ENCODE peak calls at places on chromosomes 5 and 9, in eight cellular contexts. R, Y, Q, L, N, B, C and U are unnamed samples.

GRCh38 chr9:20111173-20111843 is 322.5 kb upstream of the SLC24A2 start:
- DNase-seq in L (no peak), C (no peak), Q (no peak), N (no peak), R (no peak), B (no peak), Y (no peak), U (no peak)

GRCh38 chr9:10612649-10613398 is at the start of gene PTPRD:
- DNase-seq in B (no peak), N (peak; percentile 23), R (no peak), Q (peak; percentile 73), Y (no peak), C (no peak), L (peak; percentile 46), U (no peak)

GRCh38 chr5:150464554-150465012 is 15.0 kb upstream of the RPS14 start:
- DNase-seq in N (no peak), C (peak; percentile 69), R (no peak), Q (no peak), L (peak; percentile 30), B (no peak), Y (no peak), U (no peak)

GRCh38 chr5:59810041-59810440 is 83.5 kb downstream of the PDE4D start:
- DNase-seq in R (no peak), L (peak; percentile 88), B (peak; percentile 44), C (peak; percentile 56), Q (peak; percentile 59), N (peak; percentile 66), Y (peak; percentile 30), U (peak; percentile 89)

GRCh38 chr9:127392166-127392565 is 4.8 kb upstream of the SLC2A8 start:
- DNase-seq in R (no peak), N (no peak), B (no peak), Q (no peak), C (no peak), L (no peak), Y (no peak), U (no peak)

GRCh38 chr5:62780888-62781287 is 202.3 kb downstream of the LRRC70 start:
- DNase-seq in Q (no peak), B (no peak), Y (no peak), N (no peak), C (no peak), R (no peak), L (no peak), U (no peak)

GRCh38 chr5:17964067-17964466 is 329.8 kb downstream of the TAF11L14 start:
- DNase-seq in Y (no peak), R (no peak), Q (no peak), B (no peak), C (no peak), L (no peak), N (no peak), U (no peak)

GRCh38 chr5:129271309-129271708 is 176.8 kb downstream of the ISOC1 start:
- DNase-seq in R (no peak), Y (no peak), C (no peak), N (peak; percentile 58), L (peak; percentile 13), B (no peak), Q (no peak), U (no peak)

GRCh38 chr5:29367176-29367833 is 1826.2 kb upstream of the CDH6 start:
- DNase-seq in L (no peak), R (no peak), N (peak; percentile 14), C (no peak), B (no peak), Q (no peak), Y (no peak), U (no peak)

GRCh38 chr9:34962530-34962929 is 4.4 kb downstream of the PHF24 start:
- DNase-seq in B (no peak), C (no peak), N (no peak), L (no peak), R (no peak), Y (no peak), Q (no peak), U (no peak)

GRCh38 chr9:35856206-35856605 is 14.0 kb downstream of the OR13J1 start:
- DNase-seq in C (no peak), Q (no peak), B (no peak), R (no peak), N (no peak), L (no peak), Y (no peak), U (peak; percentile 19)

GRCh38 chr5:137016783-137017324 is 482.3 kb downstream of the SPOCK1 start:
- DNase-seq in B (no peak), C (no peak), Y (no peak), L (peak; percentile 2), N (no peak), R (no peak), Q (no peak), U (no peak)

GRCh38 chr9:97518909-97519307 is 17.4 kb downstream of the TMOD1 start:
- DNase-seq in Y (no peak), C (no peak), L (no peak), R (peak; percentile 73), B (peak; percentile 78), N (peak; percentile 40), Q (no peak), U (no peak)

GRCh38 chr9:137882506-137882821 is 4.9 kb downstream of the CACNA1B start:
- DNase-seq in B (no peak), N (no peak), Y (no peak), Q (no peak), R (no peak), L (no peak), C (no peak), U (no peak)

GRCh38 chr9:91682806-91683205 is 259.2 kb upstream of the NFIL3 start:
- DNase-seq in C (no peak), Y (no peak), L (peak; percentile 47), Q (no peak), B (peak; percentile 58), N (peak; percentile 93), R (peak; percentile 55), U (no peak)

GRCh38 chr5:98333921-98334320 is 439.5 kb upstream of the RGMB start:
- DNase-seq in R (no peak), C (no peak), Y (no peak), L (no peak), Q (no peak), B (no peak), N (no peak), U (no peak)

DNA sequence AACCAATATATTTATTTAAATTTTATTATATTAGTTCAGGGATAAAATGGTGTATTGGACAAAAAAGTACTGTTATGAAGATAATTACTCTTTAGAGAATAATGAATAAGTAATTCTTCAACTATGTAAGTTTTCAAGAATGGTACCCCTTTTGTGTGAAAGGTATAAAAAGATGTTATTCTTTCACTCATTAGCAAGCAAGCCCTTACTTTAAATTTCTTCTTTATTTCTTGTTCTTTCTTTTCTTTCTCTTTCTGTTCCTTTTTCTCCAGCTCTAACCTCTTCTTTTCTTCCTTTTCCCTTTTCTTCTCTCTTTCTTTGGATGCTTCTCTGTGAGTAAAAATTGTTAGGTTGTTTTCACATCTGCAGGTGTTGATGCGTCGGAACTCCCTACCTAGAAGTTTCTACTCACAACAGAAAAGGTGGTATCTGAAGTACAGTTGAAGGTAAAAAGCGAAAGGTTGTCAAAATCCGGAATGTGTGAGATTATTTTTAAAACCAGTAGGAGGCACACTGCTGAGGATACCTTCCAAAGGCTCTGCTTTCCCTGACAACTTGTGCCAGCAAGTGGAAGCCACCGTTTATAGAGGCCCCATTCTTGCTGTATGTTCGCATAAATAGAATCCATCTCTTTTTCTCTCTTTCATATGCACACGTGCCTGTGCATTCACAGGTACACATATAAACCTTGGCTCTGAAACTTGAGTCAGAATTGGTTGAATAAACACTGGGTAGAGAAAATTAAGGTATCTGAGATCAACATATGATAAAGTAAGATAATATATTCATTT is 63.4 kb upstream of the RICTOR start:
- DNase-seq in R (no peak), B (no peak), L (peak; percentile 12), Q (no peak), Y (no peak), C (no peak), N (peak; percentile 23), U (no peak)
- TF ChIP-seq CTCF in R (no peak), B (peak; percentile 60), L (peak; percentile 34), Q (no peak), Y (peak; percentile 39), C (no peak), N (peak; percentile 25), U (peak; percentile 17)

GRCh38 chr9:124481115-124481514 is 26.1 kb downstream of the NR5A1 start:
- DNase-seq in C (no peak), N (no peak), B (no peak), Q (no peak), R (no peak), Y (no peak), L (no peak), U (no peak)

GRCh38 chr9:124479371-124479770 is 27.8 kb downstream of the NR5A1 start:
- DNase-seq in L (no peak), B (no peak), C (no peak), Y (no peak), R (no peak), N (no peak), Q (no peak), U (no peak)

GRCh38 chr9:124482431-124483031 is 24.7 kb downstream of the NR5A1 start:
- DNase-seq in N (no peak), Q (no peak), Y (no peak), C (no peak), B (no peak), R (no peak), L (no peak), U (no peak)

GRCh38 chr9:124479947-124480620 is 27.1 kb downstream of the NR5A1 start:
- DNase-seq in R (no peak), C (no peak), L (no peak), Q (no peak), Y (no peak), N (no peak), B (no peak), U (no peak)

DNA sequence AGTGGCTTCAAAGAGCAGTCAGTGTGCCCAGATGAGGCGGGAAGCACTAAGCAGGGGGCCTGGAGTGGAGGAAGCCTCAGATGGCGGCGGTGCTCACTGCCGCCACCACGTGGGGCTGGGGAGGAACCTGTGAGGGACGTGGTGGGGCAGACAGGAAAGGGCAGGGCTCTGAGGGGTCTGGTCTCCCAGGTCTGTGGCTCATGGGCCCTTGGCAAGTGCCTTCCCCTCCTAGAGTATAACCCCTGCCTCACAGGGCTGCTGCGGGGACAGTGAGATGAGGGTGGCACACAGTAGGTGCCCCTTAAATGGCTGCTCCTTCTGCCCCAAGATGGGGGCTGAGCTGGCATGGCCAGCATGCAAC is 26.6 kb downstream of the NR5A1 start:
- DNase-seq in R (no peak), N (peak; percentile 36), C (no peak), Q (peak; percentile 85), B (no peak), Y (no peak), L (peak; percentile 44), U (no peak)
- TF ChIP-seq CTCF in R (peak; percentile 50), N (peak; percentile 28), C (peak; percentile 27), Q (peak; percentile 54), B (peak; percentile 65), Y (no peak), L (peak; percentile 63), U (peak; percentile 41)

GRCh38 chr5:41661221-41661620 is 150.8 kb upstream of the PLCXD3 start:
- DNase-seq in B (no peak), C (no peak), L (no peak), N (no peak), R (no peak), Y (no peak), Q (no peak), U (no peak)
- TF ChIP-seq CTCF in B (no peak), C (no peak), L (no peak), N (no peak), R (no peak), Y (no peak), Q (no peak), U (no peak)

DNA sequence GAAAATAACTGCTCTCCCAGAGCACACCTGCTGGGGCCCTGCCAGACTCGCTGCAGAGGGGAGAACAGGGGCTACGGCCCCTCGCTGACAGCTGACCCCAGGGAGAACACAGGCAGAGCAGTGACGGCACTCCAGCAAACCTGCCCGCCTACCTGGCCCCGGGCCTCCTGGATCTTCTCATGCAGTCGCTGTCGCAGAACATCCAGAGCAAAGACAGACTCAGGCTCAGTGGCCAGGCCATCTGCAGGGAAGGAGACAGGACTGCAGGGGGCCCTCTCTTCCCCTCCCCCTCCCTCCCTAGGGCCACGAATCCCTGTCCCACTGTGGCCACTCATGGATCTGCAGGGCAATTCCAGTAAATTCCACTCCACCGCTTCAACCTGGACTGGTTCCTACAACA is 2.4 kb downstream of the SURF6 start:
- DNase-seq in Q (no peak), N (no peak), B (no peak), L (no peak), Y (no peak), R (no peak), C (no peak), U (no peak)
- TF ChIP-seq CTCF in Q (no peak), N (no peak), B (peak; percentile 48), L (peak; percentile 12), Y (no peak), R (no peak), C (no peak), U (no peak)